ENCODE peak calls at places on chromosomes 11 and 22, in six cellular contexts. G is BJ; Z is activated CD4-positive, CD25-positive, alpha-beta regulatory T cell; K is NCI-H1930; Y is epithelial cell of prostate; V is activated naive CD4-positive, alpha-beta T cell treated with anti-CD3 and anti-CD28 coated beads for 36 hours. P is an unnamed sample.

GRCh38 chr11:61541568-61541967 is 33.0 kb downstream of the LRRC10B start:
- DNase-seq in Z (no peak), G (no peak), K (no peak), Y (no peak), V (no peak), P (no peak)

GRCh38 chr11:77401486-77402217 is 72.2 kb downstream of the PAK1 start:
- DNase-seq in K (no peak), Z (no peak), V (no peak), Y (no peak), G (no peak), P (no peak)

GRCh38 chr11:124917115-124917637 is 1.9 kb upstream of the HEPN1 start:
- DNase-seq in K (no peak), Y (no peak), G (no peak), Z (no peak), V (no peak), P (no peak)

GRCh38 chr11:112249871-112250590 is 10.6 kb downstream of the PLET1 start:
- DNase-seq in G (no peak), K (no peak), V (no peak), Z (no peak), Y (no peak), P (no peak)

GRCh38 chr11:44837650-44838049 is 110.9 kb downstream of the TSPAN18 start:
- DNase-seq in G (peak; percentile 25), K (no peak), Y (no peak), Z (no peak), V (no peak), P (no peak)

GRCh38 chr22:43969021-43969878 is 14.0 kb downstream of the SAMM50 start:
- DNase-seq in V (no peak), G (no peak), K (no peak), Y (no peak), Z (no peak), P (no peak)

GRCh38 chr11:128807909-128808308 is 59.2 kb downstream of the KCNJ1 start:
- DNase-seq in Y (no peak), K (no peak), G (no peak), V (no peak), Z (no peak), P (no peak)

GRCh38 chr22:37849089-37849751 is at the start of gene EIF3L:
- DNase-seq in Y (peak; percentile 52), K (peak; percentile 88), V (peak; percentile 93), G (peak; percentile 42), Z (peak; percentile 63), P (peak; percentile 81)

GRCh38 chr11:119907122-119907933 is 178.3 kb upstream of the NECTIN1 start:
- DNase-seq in Y (no peak), K (no peak), V (no peak), Z (no peak), G (no peak), P (no peak)

GRCh38 chr11:130801287-130802146 is 114.8 kb downstream of the SNX19 start:
- DNase-seq in V (no peak), Y (no peak), G (peak; percentile 90), K (no peak), Z (no peak), P (no peak)

GRCh38 chr22:20196094-20196840 is 45.4 kb upstream of the CCDC188 start:
- DNase-seq in V (no peak), G (no peak), Y (no peak), K (no peak), Z (no peak), P (no peak)

GRCh38 chr11:86999388-86999787 is 38.3 kb upstream of the TMEM135 start:
- DNase-seq in Y (no peak), V (no peak), Z (no peak), G (no peak), K (no peak), P (no peak)

GRCh38 chr11:520428-521178 is 13.6 kb upstream of the RNH1 start:
- DNase-seq in K (no peak), Y (no peak), Z (no peak), V (no peak), G (no peak), P (no peak)

GRCh38 chr11:109972181-109972715 is 120.9 kb upstream of the ZC3H12C start:
- DNase-seq in Y (no peak), G (no peak), K (no peak), Z (no peak), V (no peak), P (no peak)

GRCh38 chr11:57641426-57641825 is 8.3 kb downstream of the YPEL4 start:
- DNase-seq in Z (no peak), K (peak; percentile 20), Y (no peak), V (peak; percentile 48), G (no peak), P (no peak)

GRCh38 chr11:38160433-38160832 is 1562.4 kb upstream of the RAG2 start:
- DNase-seq in G (no peak), K (no peak), Y (no peak), Z (no peak), V (no peak), P (no peak)

GRCh38 chr11:79437274-79437980 is 3.4 kb downstream of the TENM4 start:
- DNase-seq in V (no peak), Z (no peak), K (peak; percentile 38), Y (no peak), G (no peak), P (peak; percentile 47)

GRCh38 chr11:118435233-118435892 is 929 bp upstream of the KMT2A start:
- DNase-seq in K (peak; percentile 54), Z (no peak), G (no peak), Y (no peak), V (peak; percentile 69), P (peak; percentile 46)

GRCh38 chr11:15038963-15039362 is 34.4 kb upstream of the CALCB start:
- DNase-seq in K (peak; percentile 15), Z (no peak), Y (no peak), G (no peak), V (peak; percentile 57), P (no peak)

GRCh38 chr22:35195226-35195625 is 62.1 kb upstream of the HMGXB4 start:
- DNase-seq in V (no peak), Y (no peak), Z (no peak), G (no peak), K (no peak), P (no peak)

GRCh38 chr22:17924735-17925727 is 99.3 kb downstream of the MICAL3 start:
- DNase-seq in Y (no peak), G (no peak), K (no peak), Z (no peak), V (no peak), P (no peak)

GRCh38 chr22:49243965-49244364 is 583.7 kb downstream of the BRD1 start:
- DNase-seq in K (no peak), Y (no peak), Z (no peak), V (no peak), G (no peak), P (no peak)

GRCh38 chr22:49330421-49331222 is 497.1 kb downstream of the BRD1 start:
- DNase-seq in Z (no peak), V (no peak), K (no peak), G (no peak), Y (no peak), P (no peak)

GRCh38 chr22:31872209-31872608 is 72.1 kb upstream of the YWHAH start:
- DNase-seq in Z (no peak), G (no peak), Y (no peak), V (peak; percentile 30), K (no peak), P (no peak)

GRCh38 chr11:108628812-108629211 is 35.2 kb upstream of the EXPH5 start:
- DNase-seq in G (no peak), Y (no peak), K (no peak), Z (no peak), V (no peak), P (no peak)